ENCODE peak calls at places on chromosomes 4 and X, in six cellular contexts. D is colonic mucosa, A is aorta, E is IMR-90, M is suprapubic skin, U is psoas muscle. R is an unnamed sample.

GRCh38 chrX:15404712-15405111 is 20.5 kb upstream of the VEGFD start:
- DNase-seq in D (peak; percentile 20), E (peak; percentile 36), U (peak; percentile 39), M (peak; percentile 74), A (no peak), R (no peak)

GRCh38 chrX:86171366-86171765 is 23.1 kb downstream of the DACH2 start:
- DNase-seq in U (no peak), E (peak; percentile 64), A (no peak), D (no peak), M (no peak), R (no peak)

GRCh38 chrX:12360389-12360788 is 222.1 kb downstream of the FRMPD4 start:
- DNase-seq in D (no peak), M (no peak), U (no peak), A (no peak), E (peak; percentile 86), R (no peak)

GRCh38 chr4:123398151-123398802 is 1.7 kb downstream of the SPRY1 start:
- DNase-seq in E (peak; percentile 62), U (peak; percentile 79), D (peak; percentile 67), M (peak; percentile 80), A (peak; percentile 91), R (peak; percentile 55)

GRCh38 chr4:84750260-84750955 is 167.5 kb downstream of the CDS1 start:
- DNase-seq in D (no peak), A (no peak), M (no peak), E (peak; percentile 65), U (no peak), R (peak; percentile 16)

GRCh38 chr4:76458829-76459228 is 23.8 kb downstream of the SHROOM3 start:
- DNase-seq in A (no peak), M (no peak), U (no peak), D (no peak), E (no peak), R (no peak)

GRCh38 chr4:165628572-165628971 is 244.5 kb upstream of the TLL1 start:
- DNase-seq in M (no peak), E (no peak), U (no peak), A (no peak), D (no peak), R (no peak)

GRCh38 chr4:108950158-108950915 is 187.5 kb upstream of the ETNPPL start:
- DNase-seq in M (no peak), U (no peak), E (no peak), A (no peak), D (no peak), R (no peak)

GRCh38 chr4:40395908-40396806 is 61.0 kb downstream of the CHRNA9 start:
- DNase-seq in M (peak; percentile 69), U (peak; percentile 31), E (no peak), A (no peak), D (peak; percentile 80), R (peak; percentile 93)

GRCh38 chrX:109922183-109922582 is 80.7 kb upstream of the TMEM164 start:
- DNase-seq in A (no peak), M (no peak), U (no peak), E (no peak), D (no peak), R (no peak)

GRCh38 chrX:109918753-109919152 is 84.2 kb upstream of the TMEM164 start:
- DNase-seq in U (no peak), A (no peak), E (peak; percentile 2), M (no peak), D (no peak), R (no peak)

GRCh38 chrX:109925656-109926055 is 77.3 kb upstream of the TMEM164 start:
- DNase-seq in E (no peak), D (no peak), A (no peak), U (no peak), M (no peak), R (no peak)

GRCh38 chrX:109920868-109921267 is 82.0 kb upstream of the TMEM164 start:
- DNase-seq in E (no peak), M (no peak), A (no peak), D (no peak), U (no peak), R (no peak)

GRCh38 chrX:109920325-109920724 is 82.6 kb upstream of the TMEM164 start:
- DNase-seq in A (no peak), U (no peak), D (no peak), E (no peak), M (no peak), R (no peak)
- H3K27ac ChIP-seq in A (no peak overlapping the region), U (peak overlapping the region; percentile 18), D (no peak overlapping the region), E (no peak overlapping the region), M (no peak overlapping the region), R (no peak overlapping the region)

GRCh38 chr4:25088342-25088952 is 57.7 kb upstream of the LGI2 start:
- DNase-seq in E (peak; percentile 13), D (no peak), A (no peak), M (no peak), U (no peak), R (no peak)
- H3K4me3 ChIP-seq in E (no peak overlapping the region), D (no peak overlapping the region), A (no peak overlapping the region), M (peak overlapping the region; percentile 30), U (peak overlapping the region; percentile 30), R (no peak overlapping the region)

GRCh38 chr4:73258668-73259551 is at the start of gene ANKRD17:
- DNase-seq in D (peak; percentile 94), M (peak; percentile 96), U (peak; percentile 94), E (peak; percentile 91), A (peak; percentile 98), R (peak; percentile 90)
- H3K4me1 ChIP-seq in D (peaks cover 4% of the 10 kb centered on the region), M (peaks cover 53% of the 10 kb centered on the region), U (peaks cover 45% of the 10 kb centered on the region), E (no peaks in the 10 kb centered on the region), A (no peaks in the 10 kb centered on the region), R (no peaks in the 10 kb centered on the region)

DNA sequence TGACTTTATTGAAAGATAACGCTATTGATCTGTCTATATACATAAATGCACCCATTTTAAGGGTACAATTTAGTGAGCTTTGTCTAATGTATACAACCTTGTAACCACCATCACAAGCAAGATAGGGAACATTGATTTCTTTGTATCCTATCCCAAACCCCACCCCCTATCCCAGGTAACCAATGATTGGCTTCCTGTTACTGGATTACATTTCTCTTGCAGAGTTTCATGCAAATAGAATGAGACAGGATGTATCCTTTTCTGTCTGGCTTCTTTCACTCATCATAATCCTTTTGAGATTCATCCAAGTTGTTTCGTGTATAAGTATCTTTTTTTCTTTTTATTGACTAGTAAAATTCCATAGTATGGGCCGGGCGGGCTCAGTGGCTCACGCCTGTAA is 1.6 kb upstream of the GRIPAP1 start:
- DNase-seq in D (no peak), E (no peak), M (no peak), A (no peak), U (no peak), R (no peak)
- H3K27ac ChIP-seq in D (no peak overlapping the region), E (no peak overlapping the region), M (no peak overlapping the region), A (no peak overlapping the region), U (no peak overlapping the region), R (no peak overlapping the region)

DNA sequence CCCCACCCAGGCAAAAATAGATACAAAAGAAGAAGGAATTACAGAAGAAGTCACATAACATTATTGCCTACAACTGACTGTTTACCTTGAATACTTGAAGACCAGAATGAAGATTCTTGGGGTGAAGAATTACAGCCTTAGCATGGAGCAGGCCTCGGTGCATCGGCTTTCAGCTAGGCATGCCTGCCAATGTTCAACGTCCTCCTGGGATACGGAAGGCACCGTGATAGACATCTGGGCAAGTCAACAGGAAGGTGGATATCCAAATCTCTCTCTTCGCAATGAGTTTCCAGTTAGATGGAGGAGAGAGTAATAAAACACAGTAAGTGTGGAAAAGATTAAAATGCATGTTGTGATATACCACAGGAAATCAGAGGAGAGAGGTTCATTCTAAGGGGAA is 316.1 kb downstream of the TRIML1 start:
- DNase-seq in M (no peak), U (no peak), D (no peak), A (no peak), E (no peak), R (no peak)
- H3K4me3 ChIP-seq in M (no peak overlapping the region), U (no peak overlapping the region), D (no peak overlapping the region), A (no peak overlapping the region), E (no peak overlapping the region), R (no peak overlapping the region)

GRCh38 chr4:15027921-15028435 is 25.7 kb downstream of the CPEB2 start:
- DNase-seq in U (no peak), A (no peak), D (no peak), M (no peak), E (no peak), R (no peak)
- H3K4me1 ChIP-seq in U (no peaks in the 10 kb centered on the region), A (no peaks in the 10 kb centered on the region), D (no peaks in the 10 kb centered on the region), M (peaks cover 32% of the 10 kb centered on the region), E (peaks cover 5% of the 10 kb centered on the region), R (no peaks in the 10 kb centered on the region)

GRCh38 chrX:10126044-10126443 is 30.7 kb upstream of the CLCN4 start:
- DNase-seq in D (no peak), M (no peak), A (peak; percentile 40), U (no peak), E (no peak), R (no peak)

GRCh38 chrX:10130354-10130753 is 26.4 kb upstream of the CLCN4 start:
- DNase-seq in A (peak; percentile 0), E (no peak), D (no peak), U (no peak), M (no peak), R (no peak)

GRCh38 chrX:10126834-10127233 is 29.9 kb upstream of the CLCN4 start:
- DNase-seq in U (no peak), M (no peak), E (no peak), A (peak; percentile 47), D (no peak), R (no peak)

GRCh38 chrX:10128386-10128785 is 28.4 kb upstream of the CLCN4 start:
- DNase-seq in M (no peak), D (no peak), A (peak; percentile 62), E (no peak), U (no peak), R (no peak)

GRCh38 chrX:10129229-10129628 is 27.5 kb upstream of the CLCN4 start:
- DNase-seq in D (no peak), A (peak; percentile 55), E (no peak), U (no peak), M (no peak), R (no peak)
- H3K27ac ChIP-seq in D (no peak overlapping the region), A (no peak overlapping the region), E (no peak overlapping the region), U (no peak overlapping the region), M (no peak overlapping the region), R (no peak overlapping the region)

DNA sequence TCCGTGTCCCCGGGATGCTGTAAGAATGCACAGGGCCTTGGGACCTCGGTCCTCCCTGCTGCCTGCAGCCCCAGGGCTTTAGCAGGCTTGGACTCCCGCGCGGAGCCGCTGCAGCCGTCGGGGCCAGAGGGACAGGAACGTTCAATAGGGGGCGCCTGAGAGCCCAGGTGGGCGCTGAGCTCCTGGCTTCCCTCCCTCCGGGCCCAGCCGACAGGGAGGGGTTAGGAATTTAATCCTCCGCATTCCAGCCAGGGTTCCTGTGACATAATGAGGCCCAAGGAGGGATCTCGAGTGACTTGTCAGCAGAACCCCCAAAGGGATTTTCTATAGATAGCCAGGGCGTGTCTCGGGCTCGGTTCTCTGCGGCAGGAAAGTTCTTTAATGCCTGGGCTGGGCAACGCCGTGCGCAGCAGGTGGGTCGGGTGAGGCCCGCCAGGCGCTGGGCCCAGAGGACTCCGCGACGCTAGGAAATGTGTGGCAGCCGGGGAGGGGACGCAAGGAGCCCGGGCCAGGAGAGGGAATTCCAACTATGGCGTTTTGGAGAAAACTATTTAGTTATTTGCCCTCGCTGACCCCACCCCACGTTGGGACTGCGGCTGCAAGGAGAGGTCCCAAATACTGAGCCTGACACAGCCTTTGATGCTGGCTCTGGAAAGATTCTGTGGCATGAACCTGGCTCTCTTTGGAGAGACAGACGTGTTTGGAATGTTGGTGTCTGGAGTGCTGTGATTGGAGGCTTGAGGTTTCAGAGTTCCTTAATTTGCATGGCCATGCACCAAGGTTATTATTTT is 285.2 kb upstream of the GATB start:
- DNase-seq in M (no peak), A (no peak), U (peak; percentile 28), E (no peak), D (peak; percentile 68), R (peak; percentile 8)
- H3K4me3 ChIP-seq in M (peak overlapping the region; percentile 30), A (no peak overlapping the region), U (peak overlapping the region; percentile 49), E (no peak overlapping the region), D (no peak overlapping the region), R (no peak overlapping the region)

GRCh38 chr4:57100979-57101629 is 9.1 kb downstream of the IGFBP7 start:
- DNase-seq in E (no peak), D (no peak), U (no peak), A (no peak), M (no peak), R (no peak)
- H3K4me1 ChIP-seq in E (peaks cover 32% of the 10 kb centered on the region), D (no peaks in the 10 kb centered on the region), U (peaks cover 4% of the 10 kb centered on the region), A (peaks cover 17% of the 10 kb centered on the region), M (peaks cover 71% of the 10 kb centered on the region), R (no peaks in the 10 kb centered on the region)

R was measured in prostate gland.